ENCODE peak calls at places on chromosome 12, in seven cellular contexts. U, E, A, F, V, T and Z are unnamed samples.

GRCh38 chr12:3036901-3037600 is 40.1 kb upstream of the TSPAN9 start:
- DNase-seq in U (no peak), E (no peak), A (no peak), F (no peak), V (no peak), T (no peak), Z (no peak)

GRCh38 chr12:12916135-12916956 is 25.0 kb downstream of the GPRC5A start:
- DNase-seq in U (peak), E (peak), A (peak), F (peak), V (peak), T (peak), Z (no peak)

GRCh38 chr12:76346798-76347420 is 1.3 kb downstream of the BBS10 start:
- DNase-seq in U (no peak), E (no peak), A (no peak), F (no peak), V (peak), T (no peak), Z (peak)

GRCh38 chr12:71636704-71637115 is 26.9 kb downstream of the ZFC3H1 start:
- DNase-seq in U (no peak), E (peak), A (peak), F (peak), V (peak), T (no peak), Z (peak)

GRCh38 chr12:26566186-26566585 is 266.8 kb downstream of the ITPR2 start:
- DNase-seq in U (no peak), E (no peak), A (no peak), F (no peak), V (no peak), T (no peak), Z (no peak)

GRCh38 chr12:29743801-29744200 is 39.9 kb downstream of the TMTC1 start:
- DNase-seq in U (no peak), E (peak), A (no peak), F (no peak), V (peak), T (peak), Z (peak)

GRCh38 chr12:99916555-99916954 is 68.2 kb downstream of the ANKS1B start:
- DNase-seq in U (no peak), E (no peak), A (no peak), F (no peak), V (no peak), T (no peak), Z (peak)

GRCh38 chr12:89733579-89734201 is 25.1 kb upstream of the ATP2B1 start:
- DNase-seq in U (no peak), E (no peak), A (no peak), F (no peak), V (peak), T (no peak), Z (peak)

GRCh38 chr12:129186952-129187351 is 333.7 kb downstream of the GLT1D1 start:
- DNase-seq in U (no peak), E (peak), A (peak), F (no peak), V (no peak), T (no peak), Z (no peak)

GRCh38 chr12:24230061-24230460 is 280.6 kb upstream of the SOX5 start:
- DNase-seq in U (no peak), E (peak), A (no peak), F (no peak), V (no peak), T (peak), Z (no peak)

GRCh38 chr12:75809745-75810144 is 221.8 kb downstream of the PHLDA1 start:
- DNase-seq in U (no peak), E (no peak), A (no peak), F (no peak), V (no peak), T (no peak), Z (no peak)

GRCh38 chr12:90058721-90059120 is 350.1 kb upstream of the ATP2B1 start:
- DNase-seq in U (no peak), E (no peak), A (no peak), F (no peak), V (peak), T (no peak), Z (peak)

GRCh38 chr12:122090759-122091535 is 12.4 kb downstream of the MLXIP start:
- DNase-seq in U (peak), E (no peak), A (no peak), F (no peak), V (peak), T (no peak), Z (no peak)

GRCh38 chr12:14185441-14186192 is 179.9 kb upstream of the ATF7IP start:
- DNase-seq in U (no peak), E (peak), A (peak), F (peak), V (peak), T (peak), Z (no peak)

GRCh38 chr12:128908254-128908653 is 55.0 kb downstream of the GLT1D1 start:
- DNase-seq in U (no peak), E (no peak), A (no peak), F (no peak), V (no peak), T (no peak), Z (no peak)

GRCh38 chr12:104578453-104578852 is 121.7 kb downstream of the CHST11 start:
- DNase-seq in U (no peak), E (peak), A (peak), F (no peak), V (peak), T (no peak), Z (peak)

GRCh38 chr12:53076461-53076860 is 2.7 kb downstream of the SPRYD3 start:
- DNase-seq in U (peak), E (no peak), A (no peak), F (no peak), V (no peak), T (no peak), Z (no peak)

GRCh38 chr12:125888921-125889320 is 823.7 kb downstream of the AACS start:
- DNase-seq in U (no peak), E (no peak), A (no peak), F (no peak), V (no peak), T (no peak), Z (no peak)

GRCh38 chr12:71755146-71755892 is 656 bp downstream of the RAB21 start:
- DNase-seq in U (peak), E (no peak), A (peak), F (no peak), V (peak), T (no peak), Z (peak)

GRCh38 chr12:44874981-44875416 is 1.1 kb downstream of the NELL2 start:
- DNase-seq in U (no peak), E (peak), A (no peak), F (no peak), V (no peak), T (peak), Z (no peak)

GRCh38 chr12:25997401-25997973 is 39.0 kb downstream of the RASSF8 start:
- DNase-seq in U (no peak), E (no peak), A (peak), F (peak), V (peak), T (no peak), Z (peak)

GRCh38 chr12:43832506-43833168 is 3.2 kb upstream of the TMEM117 start:
- DNase-seq in U (no peak), E (no peak), A (no peak), F (no peak), V (no peak), T (no peak), Z (no peak)

GRCh38 chr12:43840338-43840737 is 4.5 kb downstream of the TMEM117 start:
- DNase-seq in U (no peak), E (no peak), A (no peak), F (no peak), V (no peak), T (no peak), Z (no peak)

GRCh38 chr12:43836455-43836989 is 641 bp downstream of the TMEM117 start:
- DNase-seq in U (no peak), E (no peak), A (peak), F (no peak), V (peak), T (no peak), Z (peak)

GRCh38 chr12:43835264-43835655 is 621 bp upstream of the TMEM117 start:
- DNase-seq in U (no peak), E (no peak), A (no peak), F (no peak), V (peak), T (no peak), Z (no peak)

GRCh38 chr12:43835656-43836454 is at the start of gene TMEM117:
- DNase-seq in U (peak), E (peak), A (peak), F (no peak), V (peak), T (peak), Z (no peak)
- TF ChIP-seq CTCF in U (no peak), E (no peak), A (no peak), F (no peak), V (no peak), T (no peak), Z (peak)

GRCh38 chr12:124046206-124046740 is 73.3 kb downstream of the ZNF664 start:
- DNase-seq in U (no peak), E (no peak), A (no peak), F (no peak), V (no peak), T (no peak), Z (peak)
- H3K27ac ChIP-seq in U (no peak), E (peak), A (no peak), F (no peak), V (no peak), T (no peak), Z (no peak)

DNA sequence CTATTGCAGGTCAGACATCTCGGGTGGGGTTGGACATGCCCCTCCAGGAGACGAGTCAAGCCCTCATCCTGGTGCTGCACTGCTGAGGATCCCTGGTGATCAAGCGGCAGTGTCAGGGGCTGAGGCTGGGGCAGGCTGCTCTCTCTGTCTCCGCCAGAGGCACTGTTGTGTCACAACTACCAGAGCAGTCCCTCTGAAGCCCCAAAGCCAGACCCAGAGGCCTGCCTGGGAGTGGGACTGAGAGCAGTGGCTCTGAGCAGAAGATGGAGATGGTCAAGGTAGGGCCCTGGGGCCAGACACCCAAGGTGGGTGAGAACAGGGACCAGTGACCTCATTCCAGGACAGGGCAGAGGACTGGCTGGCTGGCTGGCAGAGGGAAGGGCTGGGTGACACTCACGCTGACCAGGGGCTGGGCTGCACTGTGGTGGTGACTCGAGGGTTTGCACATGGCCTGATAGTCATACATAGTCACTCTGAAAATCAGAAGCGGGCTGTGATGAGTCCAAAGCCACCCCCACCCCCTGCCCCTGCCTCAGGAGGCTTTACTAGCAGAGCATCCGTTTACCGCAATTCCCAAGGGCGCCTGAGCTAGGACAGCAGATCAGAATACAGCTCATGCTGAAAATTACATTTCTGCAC is 19.6 kb upstream of the LRTM2 start:
- DNase-seq in U (no peak), E (peak), A (peak), F (no peak), V (peak), T (peak), Z (no peak)
- TF ChIP-seq CTCF in U (no peak), E (peak), A (no peak), F (no peak), V (peak), T (peak), Z (no peak)

GRCh38 chr12:64670856-64671639 is 60.8 kb downstream of the RASSF3 start:
- DNase-seq in U (peak), E (peak), A (no peak), F (peak), V (peak), T (no peak), Z (peak)

GRCh38 chr12:64674367-64674922 is 64.2 kb downstream of the RASSF3 start:
- DNase-seq in U (no peak), E (no peak), A (no peak), F (no peak), V (no peak), T (no peak), Z (no peak)

GRCh38 chr12:64671682-64672081 is 61.4 kb downstream of the RASSF3 start:
- DNase-seq in U (no peak), E (no peak), A (no peak), F (no peak), V (no peak), T (no peak), Z (no peak)

GRCh38 chr12:64673490-64674169 is 63.3 kb downstream of the RASSF3 start:
- DNase-seq in U (no peak), E (peak), A (no peak), F (no peak), V (peak), T (no peak), Z (no peak)

DNA sequence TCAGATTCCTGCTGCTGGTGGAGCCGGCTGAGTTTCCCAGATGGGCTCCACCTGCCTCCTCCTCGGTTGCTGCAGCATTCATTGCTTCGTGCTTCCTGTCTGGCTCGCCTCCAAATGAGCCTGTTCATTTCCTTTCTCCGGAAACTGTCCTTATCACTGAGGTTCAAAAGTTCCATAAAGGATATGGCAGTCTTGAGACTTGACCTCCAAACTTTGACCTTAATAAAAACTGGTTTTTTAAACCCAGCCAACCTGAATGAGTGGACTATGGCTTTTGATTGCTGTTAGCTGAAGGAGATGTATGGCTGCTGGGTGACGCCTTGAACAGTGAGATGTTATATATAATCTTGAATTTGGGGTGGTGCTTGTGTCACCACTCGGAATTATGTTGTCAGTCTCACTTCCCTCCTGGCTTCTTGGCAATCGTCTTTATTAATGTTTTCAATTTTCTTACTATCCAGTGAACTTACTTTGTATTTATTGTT is 62.7 kb downstream of the RASSF3 start:
- DNase-seq in U (peak), E (no peak), A (no peak), F (peak), V (peak), T (no peak), Z (no peak)
- H3K27ac ChIP-seq in U (no peak), E (no peak), A (peak), F (peak), V (no peak), T (no peak), Z (no peak)

GRCh38 chr12:101491325-101491724 is 16.2 kb downstream of the SPIC start:
- DNase-seq in U (no peak), E (no peak), A (no peak), F (no peak), V (no peak), T (no peak), Z (no peak)

GRCh38 chr12:101485015-101485414 is 9.9 kb downstream of the SPIC start:
- DNase-seq in U (no peak), E (no peak), A (no peak), F (no peak), V (no peak), T (no peak), Z (no peak)

GRCh38 chr12:101490286-101490920 is 15.3 kb downstream of the SPIC start:
- DNase-seq in U (no peak), E (peak), A (peak), F (peak), V (no peak), T (peak), Z (peak)
- TF ChIP-seq CTCF in U (peak), E (peak), A (peak), F (peak), V (no peak), T (peak), Z (peak)